ENCODE peak calls at places on chromosome 3, in nine cellular contexts. One of them, this sample, is unnamed. For H3K9me2 and H3K36me3, the result is how much of the 10 kb centered on the place peaks cover.

GRCh38 chr3:17261627-17262369 is 377.0 kb downstream of the PLCL2 start:
- DNase-seq in GM23248: peak
- DNase-seq in hepatocyte: no peak
- DNase-seq in OCI-LY7: no peak
- DNase-seq in PC-3: no peak
- DNase-seq in HCT116: no peak
- DNase-seq in GM23338: no peak
- DNase-seq in Karpas-422: no peak
- DNase-seq in MM.1S: no peak
- DNase-seq in this sample: no peak

GRCh38 chr3:64084640-64085039 is 61.3 kb upstream of the PSMD6 start:
- DNase-seq in GM23248: peak
- DNase-seq in hepatocyte: no peak
- DNase-seq in OCI-LY7: no peak
- DNase-seq in PC-3: peak
- DNase-seq in HCT116: peak
- DNase-seq in GM23338: no peak
- DNase-seq in Karpas-422: no peak
- DNase-seq in MM.1S: no peak
- DNase-seq in this sample: peak

GRCh38 chr3:69012836-69013255 is 638 bp downstream of the EOGT start:
- DNase-seq in GM23248: peak
- DNase-seq in hepatocyte: peak
- DNase-seq in OCI-LY7: peak
- DNase-seq in PC-3: peak
- DNase-seq in HCT116: no peak
- DNase-seq in GM23338: peak
- DNase-seq in Karpas-422: peak
- DNase-seq in MM.1S: peak
- DNase-seq in this sample: no peak

GRCh38 chr3:121896823-121897222 is 2.6 kb downstream of the SLC15A2 start:
- DNase-seq in GM23248: no peak
- DNase-seq in hepatocyte: peak
- DNase-seq in OCI-LY7: no peak
- DNase-seq in PC-3: no peak
- DNase-seq in HCT116: no peak
- DNase-seq in GM23338: no peak
- DNase-seq in Karpas-422: no peak
- DNase-seq in MM.1S: no peak
- DNase-seq in this sample: peak

GRCh38 chr3:124409650-124410275 is 320.5 kb upstream of the UMPS start:
- DNase-seq in GM23248: peak
- DNase-seq in hepatocyte: peak
- DNase-seq in OCI-LY7: no peak
- DNase-seq in PC-3: peak
- DNase-seq in HCT116: no peak
- DNase-seq in GM23338: peak
- DNase-seq in Karpas-422: no peak
- DNase-seq in MM.1S: no peak
- DNase-seq in this sample: no peak

GRCh38 chr3:72996121-72996472 is 514 bp upstream of the PPP4R2 start:
- DNase-seq in GM23248: no peak
- DNase-seq in hepatocyte: no peak
- DNase-seq in OCI-LY7: no peak
- DNase-seq in PC-3: no peak
- DNase-seq in HCT116: no peak
- DNase-seq in GM23338: peak
- DNase-seq in Karpas-422: no peak
- DNase-seq in MM.1S: no peak
- DNase-seq in this sample: peak

GRCh38 chr3:87792532-87793321 is 266.1 kb downstream of the CGGBP1 start:
- DNase-seq in GM23248: peak
- DNase-seq in hepatocyte: peak
- DNase-seq in OCI-LY7: no peak
- DNase-seq in PC-3: peak
- DNase-seq in HCT116: no peak
- DNase-seq in GM23338: peak
- DNase-seq in Karpas-422: no peak
- DNase-seq in MM.1S: no peak
- DNase-seq in this sample: no peak

GRCh38 chr3:106262976-106263375 is 394.2 kb upstream of the CBLB start:
- DNase-seq in GM23248: peak
- DNase-seq in hepatocyte: peak
- DNase-seq in OCI-LY7: no peak
- DNase-seq in PC-3: no peak
- DNase-seq in HCT116: no peak
- DNase-seq in GM23338: no peak
- DNase-seq in Karpas-422: no peak
- DNase-seq in MM.1S: no peak
- DNase-seq in this sample: no peak

GRCh38 chr3:123344941-123345594 is 103.8 kb downstream of the ADCY5 start:
- DNase-seq in GM23248: no peak
- DNase-seq in hepatocyte: no peak
- DNase-seq in OCI-LY7: no peak
- DNase-seq in PC-3: no peak
- DNase-seq in HCT116: no peak
- DNase-seq in GM23338: peak
- DNase-seq in Karpas-422: no peak
- DNase-seq in MM.1S: no peak
- DNase-seq in this sample: no peak

GRCh38 chr3:33315826-33316225 is 38.6 kb downstream of the FBXL2 start:
- DNase-seq in GM23248: peak
- DNase-seq in hepatocyte: no peak
- DNase-seq in OCI-LY7: no peak
- DNase-seq in PC-3: peak
- DNase-seq in HCT116: peak
- DNase-seq in GM23338: no peak
- DNase-seq in Karpas-422: no peak
- DNase-seq in MM.1S: no peak
- DNase-seq in this sample: peak

GRCh38 chr3:11379238-11379823 is 107.1 kb downstream of the ATG7 start:
- DNase-seq in GM23248: peak
- DNase-seq in hepatocyte: peak
- DNase-seq in OCI-LY7: peak
- DNase-seq in PC-3: peak
- DNase-seq in HCT116: peak
- DNase-seq in GM23338: peak
- DNase-seq in Karpas-422: peak
- DNase-seq in MM.1S: peak
- DNase-seq in this sample: no peak

GRCh38 chr3:167691366-167691765 is 37.6 kb upstream of the WDR49 start:
- DNase-seq in GM23248: no peak
- DNase-seq in hepatocyte: no peak
- DNase-seq in OCI-LY7: peak
- DNase-seq in PC-3: no peak
- DNase-seq in HCT116: no peak
- DNase-seq in GM23338: no peak
- DNase-seq in Karpas-422: peak
- DNase-seq in MM.1S: peak
- DNase-seq in this sample: no peak

GRCh38 chr3:94654096-94654495 is 591.2 kb downstream of the NSUN3 start:
- DNase-seq in GM23248: no peak
- DNase-seq in hepatocyte: no peak
- DNase-seq in OCI-LY7: no peak
- DNase-seq in PC-3: no peak
- DNase-seq in HCT116: no peak
- DNase-seq in GM23338: no peak
- DNase-seq in Karpas-422: no peak
- DNase-seq in MM.1S: no peak
- DNase-seq in this sample: no peak

GRCh38 chr3:81716870-81717509 is 44.5 kb downstream of the GBE1 start:
- DNase-seq in GM23248: peak
- DNase-seq in hepatocyte: peak
- DNase-seq in OCI-LY7: no peak
- DNase-seq in PC-3: peak
- DNase-seq in HCT116: no peak
- DNase-seq in GM23338: peak
- DNase-seq in Karpas-422: no peak
- DNase-seq in MM.1S: no peak
- DNase-seq in this sample: peak

GRCh38 chr3:13210221-13210975 is 137.2 kb upstream of the IQSEC1 start:
- DNase-seq in GM23248: no peak
- DNase-seq in hepatocyte: no peak
- DNase-seq in OCI-LY7: no peak
- DNase-seq in PC-3: no peak
- DNase-seq in HCT116: no peak
- DNase-seq in GM23338: no peak
- DNase-seq in Karpas-422: no peak
- DNase-seq in MM.1S: no peak
- DNase-seq in this sample: no peak

GRCh38 chr3:119396870-119397269 is 66.5 kb downstream of the TMEM39A start:
- DNase-seq in GM23248: no peak
- DNase-seq in hepatocyte: no peak
- DNase-seq in OCI-LY7: no peak
- DNase-seq in PC-3: no peak
- DNase-seq in HCT116: no peak
- DNase-seq in GM23338: no peak
- DNase-seq in Karpas-422: no peak
- DNase-seq in MM.1S: no peak
- DNase-seq in this sample: no peak

GRCh38 chr3:178353292-178353814 is 182.9 kb upstream of the KCNMB2 start:
- DNase-seq in GM23248: peak
- DNase-seq in hepatocyte: no peak
- DNase-seq in OCI-LY7: no peak
- DNase-seq in PC-3: no peak
- DNase-seq in HCT116: no peak
- DNase-seq in GM23338: no peak
- DNase-seq in Karpas-422: no peak
- DNase-seq in MM.1S: no peak
- DNase-seq in this sample: no peak

GRCh38 chr3:178350763-178351162 is 185.5 kb upstream of the KCNMB2 start:
- DNase-seq in GM23248: peak
- DNase-seq in hepatocyte: no peak
- DNase-seq in OCI-LY7: no peak
- DNase-seq in PC-3: no peak
- DNase-seq in HCT116: no peak
- DNase-seq in GM23338: no peak
- DNase-seq in Karpas-422: no peak
- DNase-seq in MM.1S: no peak
- DNase-seq in this sample: no peak

GRCh38 chr3:178352300-178353021 is 183.8 kb upstream of the KCNMB2 start:
- DNase-seq in GM23248: peak
- DNase-seq in hepatocyte: peak
- DNase-seq in OCI-LY7: no peak
- DNase-seq in PC-3: peak
- DNase-seq in HCT116: no peak
- DNase-seq in GM23338: peak
- DNase-seq in Karpas-422: no peak
- DNase-seq in MM.1S: no peak
- DNase-seq in this sample: peak
- H3K4me2 ChIP-seq in GM23248: peak
- H3K4me2 ChIP-seq in hepatocyte: peak
- H3K4me2 ChIP-seq in OCI-LY7: no peak
- H3K4me2 ChIP-seq in PC-3: peak
- H3K4me2 ChIP-seq in HCT116: no peak
- H3K4me2 ChIP-seq in GM23338: peak
- H3K4me2 ChIP-seq in Karpas-422: no peak
- H3K4me2 ChIP-seq in MM.1S: no peak
- H3K4me2 ChIP-seq in this sample: no peak

DNA sequence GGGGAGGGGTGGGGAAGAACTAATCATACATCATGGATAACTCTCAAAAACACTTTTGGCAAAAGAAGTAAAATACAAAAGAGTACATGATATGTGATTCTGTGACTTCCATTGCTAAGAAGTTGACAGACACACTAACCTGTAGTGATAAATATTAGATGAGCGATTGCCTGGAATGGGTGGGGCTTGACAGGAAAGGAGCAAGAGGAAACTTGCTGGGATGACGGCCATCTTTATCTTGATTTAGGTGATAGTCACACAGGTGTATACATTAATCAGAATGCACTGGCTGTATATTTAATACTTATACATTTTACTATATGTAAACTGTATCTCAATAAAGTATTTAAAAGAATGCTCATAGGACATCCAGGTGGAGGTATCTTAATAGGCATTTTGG is 13.1 kb downstream of the PARL start:
- DNase-seq in GM23248: no peak
- DNase-seq in hepatocyte: no peak
- DNase-seq in OCI-LY7: no peak
- DNase-seq in PC-3: no peak
- DNase-seq in HCT116: no peak
- DNase-seq in GM23338: no peak
- DNase-seq in Karpas-422: no peak
- DNase-seq in MM.1S: no peak
- DNase-seq in this sample: no peak
- H3K9me2 ChIP-seq in GM23248: under half
- H3K9me2 ChIP-seq in hepatocyte: under half
- H3K9me2 ChIP-seq in OCI-LY7: under half
- H3K9me2 ChIP-seq in PC-3: under half
- H3K9me2 ChIP-seq in HCT116: under half
- H3K9me2 ChIP-seq in GM23338: under half
- H3K9me2 ChIP-seq in Karpas-422: under half
- H3K9me2 ChIP-seq in MM.1S: under half
- H3K9me2 ChIP-seq in this sample: under half

GRCh38 chr3:38480093-38480445 is 16.1 kb upstream of the EXOG start:
- DNase-seq in GM23248: no peak
- DNase-seq in hepatocyte: no peak
- DNase-seq in OCI-LY7: no peak
- DNase-seq in PC-3: no peak
- DNase-seq in HCT116: no peak
- DNase-seq in GM23338: no peak
- DNase-seq in Karpas-422: no peak
- DNase-seq in MM.1S: no peak
- DNase-seq in this sample: no peak
- H3K36me3 ChIP-seq in GM23248: under half
- H3K36me3 ChIP-seq in hepatocyte: under half
- H3K36me3 ChIP-seq in OCI-LY7: under half
- H3K36me3 ChIP-seq in PC-3: under half
- H3K36me3 ChIP-seq in HCT116: under half
- H3K36me3 ChIP-seq in GM23338: under half
- H3K36me3 ChIP-seq in Karpas-422: under half
- H3K36me3 ChIP-seq in MM.1S: under half
- H3K36me3 ChIP-seq in this sample: under half

DNA sequence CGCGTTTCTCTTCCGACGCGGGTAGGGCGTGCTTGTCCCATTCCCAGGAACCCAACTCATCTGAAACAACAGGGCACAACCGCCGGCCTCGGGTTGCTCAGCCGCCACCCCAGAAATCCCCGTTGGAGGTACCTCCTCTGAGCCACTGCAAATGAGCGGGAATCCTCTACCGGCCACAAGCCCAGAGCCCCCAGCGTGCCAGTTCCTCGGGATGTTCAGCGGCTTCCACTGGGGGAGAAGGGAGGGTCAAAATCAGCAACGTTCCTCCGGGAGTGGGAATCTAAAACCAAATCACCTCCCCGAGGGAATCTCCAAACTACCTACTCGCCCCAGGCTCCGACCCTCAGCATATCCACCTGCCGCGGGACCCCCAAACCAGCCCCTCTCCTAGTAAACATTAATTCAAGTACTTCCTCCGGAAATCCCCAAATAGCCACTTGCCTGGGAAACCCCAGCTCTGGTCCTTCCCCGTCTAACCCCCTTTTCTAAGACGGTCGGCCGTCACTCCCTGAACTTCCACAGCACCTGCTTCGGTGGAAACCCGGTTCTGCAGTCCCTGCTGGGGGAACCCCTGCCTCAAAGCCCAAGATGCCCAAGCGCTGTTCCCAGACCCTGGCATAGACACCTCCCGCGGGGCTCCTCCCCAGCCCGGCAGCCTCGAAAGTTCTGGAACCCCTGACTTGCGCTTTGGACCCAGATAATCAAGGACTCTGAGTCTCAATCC is 887 bp downstream of the OXTR start:
- DNase-seq in GM23248: peak
- DNase-seq in hepatocyte: no peak
- DNase-seq in OCI-LY7: no peak
- DNase-seq in PC-3: peak
- DNase-seq in HCT116: no peak
- DNase-seq in GM23338: peak
- DNase-seq in Karpas-422: no peak
- DNase-seq in MM.1S: no peak
- DNase-seq in this sample: no peak
- H3K4me2 ChIP-seq in GM23248: peak
- H3K4me2 ChIP-seq in hepatocyte: peak
- H3K4me2 ChIP-seq in OCI-LY7: peak
- H3K4me2 ChIP-seq in PC-3: peak
- H3K4me2 ChIP-seq in HCT116: peak
- H3K4me2 ChIP-seq in GM23338: peak
- H3K4me2 ChIP-seq in Karpas-422: peak
- H3K4me2 ChIP-seq in MM.1S: peak
- H3K4me2 ChIP-seq in this sample: peak